ENCODE peak calls at places on chromosomes 16 and 17, in nine cellular contexts. Q, T, S, Y, H, A, X, I and W are unnamed samples.

GRCh38 chr16:87956169-87956770 is 5.0 kb downstream of the BANP start:
- DNase-seq in T (peak; percentile 20), S (peak; percentile 39), Y (no peak), A (peak; percentile 42), Q (peak; percentile 85), H (peak; percentile 56), X (peak; percentile 33), I (peak; percentile 82), W (peak; percentile 56)

GRCh38 chr17:17119106-17119505 is 76.8 kb downstream of the MPRIP start:
- DNase-seq in S (no peak), A (no peak), Y (no peak), T (no peak), X (no peak), Q (no peak), I (no peak), H (no peak), W (no peak)

GRCh38 chr17:65931246-65932149 is 260.4 kb downstream of the CEP112 start:
- DNase-seq in A (no peak), T (no peak), H (peak; percentile 85), Y (no peak), S (no peak), X (no peak), I (peak; percentile 3), Q (peak; percentile 14), W (no peak)

GRCh38 chr16:50568187-50568830 is 20.1 kb downstream of the NKD1 start:
- DNase-seq in S (no peak), X (no peak), I (peak; percentile 37), Q (no peak), Y (no peak), T (no peak), A (no peak), H (no peak), W (no peak)

GRCh38 chr16:57191056-57191536 is 5.0 kb downstream of the RSPRY1 start:
- DNase-seq in T (no peak), I (no peak), S (no peak), Q (peak; percentile 70), X (no peak), A (no peak), H (peak; percentile 69), Y (peak; percentile 77), W (peak; percentile 87)

GRCh38 chr17:83091257-83092141 is 12.1 kb downstream of the METRNL start:
- DNase-seq in Y (no peak), T (no peak), S (no peak), I (no peak), X (no peak), A (no peak), H (no peak), Q (peak; percentile 68), W (no peak)

GRCh38 chr17:16911141-16911937 is 60.6 kb downstream of the TNFRSF13B start:
- DNase-seq in T (no peak), A (peak; percentile 62), S (no peak), I (no peak), Q (no peak), H (no peak), Y (no peak), X (no peak), W (no peak)

GRCh38 chr17:56478836-56479447 is 114.6 kb upstream of the NOG start:
- DNase-seq in S (no peak), A (no peak), Q (peak; percentile 14), H (peak; percentile 39), I (peak; percentile 55), Y (peak; percentile 32), T (no peak), X (no peak), W (peak; percentile 64)

GRCh38 chr16:89917773-89918452 is 749 bp upstream of the MC1R start:
- DNase-seq in S (no peak), H (peak; percentile 92), T (no peak), X (peak; percentile 50), Q (peak; percentile 85), A (peak; percentile 58), I (peak; percentile 94), Y (peak; percentile 39), W (peak; percentile 94)